ENCODE peak calls at places on chromosomes 2 and 18, in ten cellular contexts. One of them, this sample, is unnamed.

GRCh38 chr2:31390324-31390723 is 24.2 kb downstream of the XDH start:
- DNase-seq in non-pigmented ciliary epithelial cell: no peak
- DNase-seq in NCI-H1694: no peak
- DNase-seq in naive thymus-derived CD4-positive, alpha-beta T cell: no peak
- DNase-seq in stimulated activated naive B cell treated with anti-CD40 and anti-IgM and Interleukin-4, amounts not matched to agents 10 μg/mL and 1 μg/mL and 100 μg/mL, for 72 hours: no peak
- DNase-seq in memory B cell: no peak
- DNase-seq in nephron progenitor cell: no peak
- DNase-seq in amniotic stem cell: no peak
- DNase-seq in activated naive CD8-positive, alpha-beta T cell treated with anti-CD3 and anti-CD28 coated beads for 36 hours: no peak
- DNase-seq in hypothalamus: no peak
- DNase-seq in this sample: no peak

GRCh38 chr18:58862851-58863538 is 1.7 kb upstream of the ZNF532 start:
- DNase-seq in non-pigmented ciliary epithelial cell: no peak
- DNase-seq in NCI-H1694: peak
- DNase-seq in naive thymus-derived CD4-positive, alpha-beta T cell: peak
- DNase-seq in stimulated activated naive B cell treated with anti-CD40 and anti-IgM and Interleukin-4, amounts not matched to agents 10 μg/mL and 1 μg/mL and 100 μg/mL, for 72 hours: peak
- DNase-seq in memory B cell: peak
- DNase-seq in nephron progenitor cell: no peak
- DNase-seq in amniotic stem cell: no peak
- DNase-seq in activated naive CD8-positive, alpha-beta T cell treated with anti-CD3 and anti-CD28 coated beads for 36 hours: no peak
- DNase-seq in hypothalamus: peak
- DNase-seq in this sample: peak

GRCh38 chr2:20135631-20136050 is 84.2 kb upstream of the LAPTM4A start:
- DNase-seq in non-pigmented ciliary epithelial cell: no peak
- DNase-seq in NCI-H1694: peak
- DNase-seq in naive thymus-derived CD4-positive, alpha-beta T cell: peak
- DNase-seq in stimulated activated naive B cell treated with anti-CD40 and anti-IgM and Interleukin-4, amounts not matched to agents 10 μg/mL and 1 μg/mL and 100 μg/mL, for 72 hours: peak
- DNase-seq in memory B cell: peak
- DNase-seq in nephron progenitor cell: peak
- DNase-seq in amniotic stem cell: peak
- DNase-seq in activated naive CD8-positive, alpha-beta T cell treated with anti-CD3 and anti-CD28 coated beads for 36 hours: peak
- DNase-seq in hypothalamus: no peak
- DNase-seq in this sample: no peak

GRCh38 chr18:35424356-35424755 is 47.2 kb upstream of the ZNF396 start:
- DNase-seq in non-pigmented ciliary epithelial cell: no peak
- DNase-seq in NCI-H1694: no peak
- DNase-seq in naive thymus-derived CD4-positive, alpha-beta T cell: no peak
- DNase-seq in stimulated activated naive B cell treated with anti-CD40 and anti-IgM and Interleukin-4, amounts not matched to agents 10 μg/mL and 1 μg/mL and 100 μg/mL, for 72 hours: no peak
- DNase-seq in memory B cell: no peak
- DNase-seq in nephron progenitor cell: no peak
- DNase-seq in amniotic stem cell: no peak
- DNase-seq in activated naive CD8-positive, alpha-beta T cell treated with anti-CD3 and anti-CD28 coated beads for 36 hours: no peak
- DNase-seq in hypothalamus: no peak
- DNase-seq in this sample: no peak

GRCh38 chr2:70258532-70258875 is 567 bp downstream of the PCYOX1 start:
- DNase-seq in non-pigmented ciliary epithelial cell: no peak
- DNase-seq in NCI-H1694: no peak
- DNase-seq in naive thymus-derived CD4-positive, alpha-beta T cell: peak
- DNase-seq in stimulated activated naive B cell treated with anti-CD40 and anti-IgM and Interleukin-4, amounts not matched to agents 10 μg/mL and 1 μg/mL and 100 μg/mL, for 72 hours: no peak
- DNase-seq in memory B cell: no peak
- DNase-seq in nephron progenitor cell: peak
- DNase-seq in amniotic stem cell: no peak
- DNase-seq in activated naive CD8-positive, alpha-beta T cell treated with anti-CD3 and anti-CD28 coated beads for 36 hours: no peak
- DNase-seq in hypothalamus: no peak
- DNase-seq in this sample: no peak

GRCh38 chr2:96431319-96431718 is 73.8 kb downstream of the NEURL3 start:
- DNase-seq in non-pigmented ciliary epithelial cell: no peak
- DNase-seq in NCI-H1694: no peak
- DNase-seq in naive thymus-derived CD4-positive, alpha-beta T cell: no peak
- DNase-seq in stimulated activated naive B cell treated with anti-CD40 and anti-IgM and Interleukin-4, amounts not matched to agents 10 μg/mL and 1 μg/mL and 100 μg/mL, for 72 hours: no peak
- DNase-seq in memory B cell: no peak
- DNase-seq in nephron progenitor cell: no peak
- DNase-seq in amniotic stem cell: no peak
- DNase-seq in activated naive CD8-positive, alpha-beta T cell treated with anti-CD3 and anti-CD28 coated beads for 36 hours: no peak
- DNase-seq in hypothalamus: no peak
- DNase-seq in this sample: no peak

GRCh38 chr2:241133436-241133820 is 15.8 kb downstream of the PASK start:
- DNase-seq in non-pigmented ciliary epithelial cell: no peak
- DNase-seq in NCI-H1694: no peak
- DNase-seq in naive thymus-derived CD4-positive, alpha-beta T cell: no peak
- DNase-seq in stimulated activated naive B cell treated with anti-CD40 and anti-IgM and Interleukin-4, amounts not matched to agents 10 μg/mL and 1 μg/mL and 100 μg/mL, for 72 hours: no peak
- DNase-seq in memory B cell: no peak
- DNase-seq in nephron progenitor cell: no peak
- DNase-seq in amniotic stem cell: no peak
- DNase-seq in activated naive CD8-positive, alpha-beta T cell treated with anti-CD3 and anti-CD28 coated beads for 36 hours: no peak
- DNase-seq in hypothalamus: no peak
- DNase-seq in this sample: no peak

GRCh38 chr2:43218550-43219382 is 7.6 kb downstream of the ZFP36L2 start:
- DNase-seq in non-pigmented ciliary epithelial cell: no peak
- DNase-seq in NCI-H1694: no peak
- DNase-seq in naive thymus-derived CD4-positive, alpha-beta T cell: peak
- DNase-seq in stimulated activated naive B cell treated with anti-CD40 and anti-IgM and Interleukin-4, amounts not matched to agents 10 μg/mL and 1 μg/mL and 100 μg/mL, for 72 hours: peak
- DNase-seq in memory B cell: peak
- DNase-seq in nephron progenitor cell: no peak
- DNase-seq in amniotic stem cell: no peak
- DNase-seq in activated naive CD8-positive, alpha-beta T cell treated with anti-CD3 and anti-CD28 coated beads for 36 hours: peak
- DNase-seq in hypothalamus: no peak
- DNase-seq in this sample: no peak

GRCh38 chr18:69874058-69874457 is 73.6 kb downstream of the CD226 start:
- DNase-seq in non-pigmented ciliary epithelial cell: no peak
- DNase-seq in NCI-H1694: no peak
- DNase-seq in naive thymus-derived CD4-positive, alpha-beta T cell: no peak
- DNase-seq in stimulated activated naive B cell treated with anti-CD40 and anti-IgM and Interleukin-4, amounts not matched to agents 10 μg/mL and 1 μg/mL and 100 μg/mL, for 72 hours: no peak
- DNase-seq in memory B cell: no peak
- DNase-seq in nephron progenitor cell: no peak
- DNase-seq in amniotic stem cell: no peak
- DNase-seq in activated naive CD8-positive, alpha-beta T cell treated with anti-CD3 and anti-CD28 coated beads for 36 hours: no peak
- DNase-seq in hypothalamus: no peak
- DNase-seq in this sample: no peak

GRCh38 chr18:57559311-57559710 is 27.2 kb downstream of the FECH start:
- DNase-seq in non-pigmented ciliary epithelial cell: no peak
- DNase-seq in NCI-H1694: no peak
- DNase-seq in naive thymus-derived CD4-positive, alpha-beta T cell: no peak
- DNase-seq in stimulated activated naive B cell treated with anti-CD40 and anti-IgM and Interleukin-4, amounts not matched to agents 10 μg/mL and 1 μg/mL and 100 μg/mL, for 72 hours: no peak
- DNase-seq in memory B cell: no peak
- DNase-seq in nephron progenitor cell: no peak
- DNase-seq in amniotic stem cell: no peak
- DNase-seq in activated naive CD8-positive, alpha-beta T cell treated with anti-CD3 and anti-CD28 coated beads for 36 hours: no peak
- DNase-seq in hypothalamus: no peak
- DNase-seq in this sample: no peak

GRCh38 chr2:149192425-149192824 is 138.0 kb upstream of the LYPD6 start:
- DNase-seq in non-pigmented ciliary epithelial cell: no peak
- DNase-seq in NCI-H1694: no peak
- DNase-seq in naive thymus-derived CD4-positive, alpha-beta T cell: no peak
- DNase-seq in stimulated activated naive B cell treated with anti-CD40 and anti-IgM and Interleukin-4, amounts not matched to agents 10 μg/mL and 1 μg/mL and 100 μg/mL, for 72 hours: no peak
- DNase-seq in memory B cell: no peak
- DNase-seq in nephron progenitor cell: no peak
- DNase-seq in amniotic stem cell: no peak
- DNase-seq in activated naive CD8-positive, alpha-beta T cell treated with anti-CD3 and anti-CD28 coated beads for 36 hours: no peak
- DNase-seq in hypothalamus: no peak
- DNase-seq in this sample: no peak

GRCh38 chr2:151657667-151658076 is 76.6 kb downstream of the NEB start:
- DNase-seq in non-pigmented ciliary epithelial cell: peak
- DNase-seq in NCI-H1694: no peak
- DNase-seq in naive thymus-derived CD4-positive, alpha-beta T cell: no peak
- DNase-seq in stimulated activated naive B cell treated with anti-CD40 and anti-IgM and Interleukin-4, amounts not matched to agents 10 μg/mL and 1 μg/mL and 100 μg/mL, for 72 hours: no peak
- DNase-seq in memory B cell: no peak
- DNase-seq in nephron progenitor cell: no peak
- DNase-seq in amniotic stem cell: no peak
- DNase-seq in activated naive CD8-positive, alpha-beta T cell treated with anti-CD3 and anti-CD28 coated beads for 36 hours: no peak
- DNase-seq in hypothalamus: no peak
- DNase-seq in this sample: no peak

GRCh38 chr2:168500516-168500915 is 44.4 kb downstream of the CERS6 start:
- DNase-seq in non-pigmented ciliary epithelial cell: no peak
- DNase-seq in NCI-H1694: no peak
- DNase-seq in naive thymus-derived CD4-positive, alpha-beta T cell: no peak
- DNase-seq in stimulated activated naive B cell treated with anti-CD40 and anti-IgM and Interleukin-4, amounts not matched to agents 10 μg/mL and 1 μg/mL and 100 μg/mL, for 72 hours: no peak
- DNase-seq in memory B cell: no peak
- DNase-seq in nephron progenitor cell: no peak
- DNase-seq in amniotic stem cell: no peak
- DNase-seq in activated naive CD8-positive, alpha-beta T cell treated with anti-CD3 and anti-CD28 coated beads for 36 hours: no peak
- DNase-seq in hypothalamus: no peak
- DNase-seq in this sample: no peak

GRCh38 chr2:62727259-62727867 is 21.9 kb downstream of the EHBP1 start:
- DNase-seq in non-pigmented ciliary epithelial cell: no peak
- DNase-seq in NCI-H1694: no peak
- DNase-seq in naive thymus-derived CD4-positive, alpha-beta T cell: no peak
- DNase-seq in stimulated activated naive B cell treated with anti-CD40 and anti-IgM and Interleukin-4, amounts not matched to agents 10 μg/mL and 1 μg/mL and 100 μg/mL, for 72 hours: no peak
- DNase-seq in memory B cell: no peak
- DNase-seq in nephron progenitor cell: no peak
- DNase-seq in amniotic stem cell: no peak
- DNase-seq in activated naive CD8-positive, alpha-beta T cell treated with anti-CD3 and anti-CD28 coated beads for 36 hours: no peak
- DNase-seq in hypothalamus: no peak
- DNase-seq in this sample: no peak

GRCh38 chr18:48623468-48624220 is 84.8 kb downstream of the CTIF start:
- DNase-seq in non-pigmented ciliary epithelial cell: peak
- DNase-seq in NCI-H1694: no peak
- DNase-seq in naive thymus-derived CD4-positive, alpha-beta T cell: no peak
- DNase-seq in stimulated activated naive B cell treated with anti-CD40 and anti-IgM and Interleukin-4, amounts not matched to agents 10 μg/mL and 1 μg/mL and 100 μg/mL, for 72 hours: no peak
- DNase-seq in memory B cell: no peak
- DNase-seq in nephron progenitor cell: no peak
- DNase-seq in amniotic stem cell: peak
- DNase-seq in activated naive CD8-positive, alpha-beta T cell treated with anti-CD3 and anti-CD28 coated beads for 36 hours: no peak
- DNase-seq in hypothalamus: no peak
- DNase-seq in this sample: no peak

GRCh38 chr18:55012041-55012440 is 52.8 kb upstream of the CCDC68 start:
- DNase-seq in non-pigmented ciliary epithelial cell: peak
- DNase-seq in NCI-H1694: no peak
- DNase-seq in naive thymus-derived CD4-positive, alpha-beta T cell: no peak
- DNase-seq in stimulated activated naive B cell treated with anti-CD40 and anti-IgM and Interleukin-4, amounts not matched to agents 10 μg/mL and 1 μg/mL and 100 μg/mL, for 72 hours: no peak
- DNase-seq in memory B cell: no peak
- DNase-seq in nephron progenitor cell: no peak
- DNase-seq in amniotic stem cell: peak
- DNase-seq in activated naive CD8-positive, alpha-beta T cell treated with anti-CD3 and anti-CD28 coated beads for 36 hours: no peak
- DNase-seq in hypothalamus: no peak
- DNase-seq in this sample: no peak

GRCh38 chr2:135904590-135904989 is 28.3 kb upstream of the MCM6 start:
- DNase-seq in non-pigmented ciliary epithelial cell: peak
- DNase-seq in NCI-H1694: no peak
- DNase-seq in naive thymus-derived CD4-positive, alpha-beta T cell: no peak
- DNase-seq in stimulated activated naive B cell treated with anti-CD40 and anti-IgM and Interleukin-4, amounts not matched to agents 10 μg/mL and 1 μg/mL and 100 μg/mL, for 72 hours: no peak
- DNase-seq in memory B cell: no peak
- DNase-seq in nephron progenitor cell: no peak
- DNase-seq in amniotic stem cell: peak
- DNase-seq in activated naive CD8-positive, alpha-beta T cell treated with anti-CD3 and anti-CD28 coated beads for 36 hours: no peak
- DNase-seq in hypothalamus: no peak
- DNase-seq in this sample: no peak

GRCh38 chr2:138037090-138037489 is 72.8 kb downstream of the HNMT start:
- DNase-seq in non-pigmented ciliary epithelial cell: no peak
- DNase-seq in NCI-H1694: no peak
- DNase-seq in naive thymus-derived CD4-positive, alpha-beta T cell: no peak
- DNase-seq in stimulated activated naive B cell treated with anti-CD40 and anti-IgM and Interleukin-4, amounts not matched to agents 10 μg/mL and 1 μg/mL and 100 μg/mL, for 72 hours: no peak
- DNase-seq in memory B cell: no peak
- DNase-seq in nephron progenitor cell: no peak
- DNase-seq in amniotic stem cell: no peak
- DNase-seq in activated naive CD8-positive, alpha-beta T cell treated with anti-CD3 and anti-CD28 coated beads for 36 hours: no peak
- DNase-seq in hypothalamus: no peak
- DNase-seq in this sample: no peak

GRCh38 chr2:46800218-46800617 is 115.4 kb downstream of the MCFD2 start:
- DNase-seq in non-pigmented ciliary epithelial cell: no peak
- DNase-seq in NCI-H1694: no peak
- DNase-seq in naive thymus-derived CD4-positive, alpha-beta T cell: no peak
- DNase-seq in stimulated activated naive B cell treated with anti-CD40 and anti-IgM and Interleukin-4, amounts not matched to agents 10 μg/mL and 1 μg/mL and 100 μg/mL, for 72 hours: no peak
- DNase-seq in memory B cell: no peak
- DNase-seq in nephron progenitor cell: no peak
- DNase-seq in amniotic stem cell: no peak
- DNase-seq in activated naive CD8-positive, alpha-beta T cell treated with anti-CD3 and anti-CD28 coated beads for 36 hours: no peak
- DNase-seq in hypothalamus: no peak
- DNase-seq in this sample: no peak

GRCh38 chr2:20725782-20726181 is 58.8 kb downstream of the GDF7 start:
- DNase-seq in non-pigmented ciliary epithelial cell: no peak
- DNase-seq in NCI-H1694: no peak
- DNase-seq in naive thymus-derived CD4-positive, alpha-beta T cell: no peak
- DNase-seq in stimulated activated naive B cell treated with anti-CD40 and anti-IgM and Interleukin-4, amounts not matched to agents 10 μg/mL and 1 μg/mL and 100 μg/mL, for 72 hours: no peak
- DNase-seq in memory B cell: no peak
- DNase-seq in nephron progenitor cell: no peak
- DNase-seq in amniotic stem cell: no peak
- DNase-seq in activated naive CD8-positive, alpha-beta T cell treated with anti-CD3 and anti-CD28 coated beads for 36 hours: no peak
- DNase-seq in hypothalamus: no peak
- DNase-seq in this sample: no peak

GRCh38 chr2:240429872-240430491 is 5.5 kb upstream of the GPC1 start:
- DNase-seq in non-pigmented ciliary epithelial cell: no peak
- DNase-seq in NCI-H1694: no peak
- DNase-seq in naive thymus-derived CD4-positive, alpha-beta T cell: no peak
- DNase-seq in stimulated activated naive B cell treated with anti-CD40 and anti-IgM and Interleukin-4, amounts not matched to agents 10 μg/mL and 1 μg/mL and 100 μg/mL, for 72 hours: no peak
- DNase-seq in memory B cell: no peak
- DNase-seq in nephron progenitor cell: no peak
- DNase-seq in amniotic stem cell: no peak
- DNase-seq in activated naive CD8-positive, alpha-beta T cell treated with anti-CD3 and anti-CD28 coated beads for 36 hours: no peak
- DNase-seq in hypothalamus: no peak
- DNase-seq in this sample: no peak

GRCh38 chr2:10398496-10398895 is 49.6 kb downstream of the ODC1 start:
- DNase-seq in non-pigmented ciliary epithelial cell: no peak
- DNase-seq in NCI-H1694: no peak
- DNase-seq in naive thymus-derived CD4-positive, alpha-beta T cell: no peak
- DNase-seq in stimulated activated naive B cell treated with anti-CD40 and anti-IgM and Interleukin-4, amounts not matched to agents 10 μg/mL and 1 μg/mL and 100 μg/mL, for 72 hours: no peak
- DNase-seq in memory B cell: no peak
- DNase-seq in nephron progenitor cell: no peak
- DNase-seq in amniotic stem cell: no peak
- DNase-seq in activated naive CD8-positive, alpha-beta T cell treated with anti-CD3 and anti-CD28 coated beads for 36 hours: no peak
- DNase-seq in hypothalamus: no peak
- DNase-seq in this sample: no peak

GRCh38 chr2:41414486-41415230 is 633.2 kb upstream of the PKDCC start:
- DNase-seq in non-pigmented ciliary epithelial cell: peak
- DNase-seq in NCI-H1694: peak
- DNase-seq in naive thymus-derived CD4-positive, alpha-beta T cell: no peak
- DNase-seq in stimulated activated naive B cell treated with anti-CD40 and anti-IgM and Interleukin-4, amounts not matched to agents 10 μg/mL and 1 μg/mL and 100 μg/mL, for 72 hours: peak
- DNase-seq in memory B cell: no peak
- DNase-seq in nephron progenitor cell: peak
- DNase-seq in amniotic stem cell: peak
- DNase-seq in activated naive CD8-positive, alpha-beta T cell treated with anti-CD3 and anti-CD28 coated beads for 36 hours: no peak
- DNase-seq in hypothalamus: no peak
- DNase-seq in this sample: no peak

GRCh38 chr18:74222710-74223497 is 68.9 kb downstream of the CYB5A start:
- DNase-seq in non-pigmented ciliary epithelial cell: no peak
- DNase-seq in NCI-H1694: no peak
- DNase-seq in naive thymus-derived CD4-positive, alpha-beta T cell: no peak
- DNase-seq in stimulated activated naive B cell treated with anti-CD40 and anti-IgM and Interleukin-4, amounts not matched to agents 10 μg/mL and 1 μg/mL and 100 μg/mL, for 72 hours: no peak
- DNase-seq in memory B cell: no peak
- DNase-seq in nephron progenitor cell: no peak
- DNase-seq in amniotic stem cell: no peak
- DNase-seq in activated naive CD8-positive, alpha-beta T cell treated with anti-CD3 and anti-CD28 coated beads for 36 hours: no peak
- DNase-seq in hypothalamus: no peak
- DNase-seq in this sample: no peak

GRCh38 chr2:44804406-44805235 is 136.9 kb upstream of the SIX3 start:
- DNase-seq in non-pigmented ciliary epithelial cell: no peak
- DNase-seq in NCI-H1694: no peak
- DNase-seq in naive thymus-derived CD4-positive, alpha-beta T cell: no peak
- DNase-seq in stimulated activated naive B cell treated with anti-CD40 and anti-IgM and Interleukin-4, amounts not matched to agents 10 μg/mL and 1 μg/mL and 100 μg/mL, for 72 hours: no peak
- DNase-seq in memory B cell: no peak
- DNase-seq in nephron progenitor cell: no peak
- DNase-seq in amniotic stem cell: no peak
- DNase-seq in activated naive CD8-positive, alpha-beta T cell treated with anti-CD3 and anti-CD28 coated beads for 36 hours: no peak
- DNase-seq in hypothalamus: no peak
- DNase-seq in this sample: no peak

GRCh38 chr2:12606472-12607000 is 110.2 kb upstream of the TRIB2 start:
- DNase-seq in non-pigmented ciliary epithelial cell: no peak
- DNase-seq in NCI-H1694: no peak
- DNase-seq in naive thymus-derived CD4-positive, alpha-beta T cell: peak
- DNase-seq in stimulated activated naive B cell treated with anti-CD40 and anti-IgM and Interleukin-4, amounts not matched to agents 10 μg/mL and 1 μg/mL and 100 μg/mL, for 72 hours: no peak
- DNase-seq in memory B cell: no peak
- DNase-seq in nephron progenitor cell: no peak
- DNase-seq in amniotic stem cell: peak
- DNase-seq in activated naive CD8-positive, alpha-beta T cell treated with anti-CD3 and anti-CD28 coated beads for 36 hours: no peak
- DNase-seq in hypothalamus: no peak
- DNase-seq in this sample: no peak

GRCh38 chr18:10564975-10565773 is 39.3 kb downstream of the NAPG start:
- DNase-seq in non-pigmented ciliary epithelial cell: no peak
- DNase-seq in NCI-H1694: no peak
- DNase-seq in naive thymus-derived CD4-positive, alpha-beta T cell: no peak
- DNase-seq in stimulated activated naive B cell treated with anti-CD40 and anti-IgM and Interleukin-4, amounts not matched to agents 10 μg/mL and 1 μg/mL and 100 μg/mL, for 72 hours: no peak
- DNase-seq in memory B cell: no peak
- DNase-seq in nephron progenitor cell: no peak
- DNase-seq in amniotic stem cell: no peak
- DNase-seq in activated naive CD8-positive, alpha-beta T cell treated with anti-CD3 and anti-CD28 coated beads for 36 hours: no peak
- DNase-seq in hypothalamus: no peak
- DNase-seq in this sample: no peak

This sample was measured in anterior cingulate cortex.